ENCODE peak calls at places on chromosomes 7 and 10, in four cellular contexts. Q is K562, U is HL-60, W is GM12878. D is an unnamed sample.

GRCh38 chr10:4532467-4532866 is 293.5 kb upstream of the AKR1E2 start:
- DNase-seq in W (no peak), U (no peak), Q (no peak), D (no peak)

GRCh38 chr7:70072220-70072619 is 473.9 kb downstream of the AUTS2 start:
- DNase-seq in W (no peak), U (no peak), Q (no peak), D (no peak)

GRCh38 chr7:25985196-25985595 is 166.8 kb upstream of the NFE2L3 start:
- DNase-seq in W (no peak), U (no peak), Q (no peak), D (no peak)

GRCh38 chr7:155871211-155871610 is 58.9 kb upstream of the SHH start:
- DNase-seq in U (no peak), W (no peak), Q (no peak), D (no peak)

GRCh38 chr10:59702347-59702746 is 7.3 kb downstream of the SLC16A9 start:
- DNase-seq in Q (no peak), W (no peak), U (no peak), D (no peak)

GRCh38 chr7:2108501-2109250 is 124.1 kb downstream of the MAD1L1 start:
- DNase-seq in Q (no peak), U (no peak), W (no peak), D (no peak)

GRCh38 chr10:99431190-99431549 is 746 bp upstream of the GOT1 start:
- DNase-seq in W (no peak), U (peak; percentile 50), Q (peak; percentile 69), D (no peak)

GRCh38 chr7:96135241-96135640 is 186.7 kb downstream of the SLC25A13 start:
- DNase-seq in U (no peak), W (no peak), Q (no peak), D (no peak)

GRCh38 chr10:80453715-80454525 is at the start of gene TSPAN14:
- DNase-seq in Q (peak; percentile 88), U (no peak), W (no peak), D (peak; percentile 83)

GRCh38 chr7:17558558-17559332 is 260.3 kb downstream of the AHR start:
- DNase-seq in Q (no peak), U (no peak), W (no peak), D (no peak)

GRCh38 chr10:22655312-22655973 is 58.9 kb downstream of the PIP4K2A start:
- DNase-seq in W (no peak), Q (no peak), U (no peak), D (no peak)

GRCh38 chr7:100865372-100865911 is 1.7 kb upstream of the TRIP6 start:
- DNase-seq in W (no peak), U (no peak), Q (no peak), D (no peak)

GRCh38 chr10:69375307-69376151 is 41.2 kb downstream of the TACR2 start:
- DNase-seq in W (no peak), Q (no peak), U (no peak), D (no peak)

GRCh38 chr7:30503273-30504212 is 1.1 kb downstream of the GGCT start:
- DNase-seq in W (no peak), U (no peak), Q (no peak), D (no peak)

GRCh38 chr10:18607503-18607902 is 43.9 kb downstream of the NSUN6 start:
- DNase-seq in U (no peak), Q (peak; percentile 72), W (no peak), D (no peak)

GRCh38 chr7:37208528-37208927 is 240.1 kb downstream of the ELMO1 start:
- DNase-seq in U (no peak), W (peak; percentile 26), Q (peak; percentile 56), D (peak; percentile 24)

GRCh38 chr7:157269341-157270059 is 67.3 kb upstream of the DNAJB6 start:
- DNase-seq in U (no peak), W (no peak), Q (no peak), D (no peak)

GRCh38 chr7:94923412-94923811 is 16.0 kb downstream of the PPP1R9A start:
- DNase-seq in Q (no peak), U (no peak), W (no peak), D (no peak)

GRCh38 chr10:7610651-7611389 is 55.9 kb downstream of the ITIH5 start:
- DNase-seq in Q (no peak), U (no peak), W (no peak), D (no peak)

GRCh38 chr7:29217112-29217511 is 22.5 kb downstream of the CHN2 start:
- DNase-seq in Q (no peak), W (no peak), U (no peak), D (no peak)

GRCh38 chr10:69738071-69738470 is 63.6 kb upstream of the COL13A1 start:
- DNase-seq in Q (no peak), W (no peak), U (no peak), D (no peak)

GRCh38 chr10:132915411-132915810 is 27.0 kb downstream of the CFAP46 start:
- DNase-seq in U (no peak), W (no peak), Q (no peak), D (no peak)

GRCh38 chr7:16587785-16588184 is 57.8 kb downstream of the ANKMY2 start:
- DNase-seq in W (no peak), U (no peak), Q (no peak), D (no peak)

GRCh38 chr7:131111081-131111576 is 216.5 kb upstream of the MKLN1 start:
- DNase-seq in Q (peak; percentile 53), W (no peak), U (no peak), D (no peak)
- TF ChIP-seq SPI1 in Q (peak; percentile 99), W (peak; percentile 96), U (peak; percentile 98), D (peak; percentile 96)

GRCh38 chr7:128454808-128455555 is 696 bp upstream of the HILPDA start:
- DNase-seq in W (no peak), Q (peak; percentile 28), U (no peak), D (no peak)
- TF ChIP-seq SPI1 in W (no peak), Q (no peak), U (no peak), D (no peak)

GRCh38 chr7:105246195-105247078 is 142.3 kb downstream of the SRPK2 start:
- DNase-seq in Q (no peak), U (no peak), W (no peak), D (no peak)
- TF ChIP-seq SPI1 in Q (no peak), U (no peak), W (no peak), D (no peak)

GRCh38 chr10:24958701-24959392 is 6.4 kb upstream of the PRTFDC1 start:
- DNase-seq in U (no peak), W (no peak), Q (peak; percentile 78), D (no peak)
- TF ChIP-seq SPI1 in U (no peak), W (no peak), Q (no peak), D (no peak)

GRCh38 chr7:132939495-132939894 is 142.4 kb downstream of the CHCHD3 start:
- DNase-seq in Q (no peak), U (no peak), W (no peak), D (no peak)

GRCh38 chr7:132943645-132944044 is 138.2 kb downstream of the CHCHD3 start:
- DNase-seq in W (no peak), U (no peak), Q (no peak), D (no peak)

GRCh38 chr7:132942721-132943120 is 139.2 kb downstream of the CHCHD3 start:
- DNase-seq in W (no peak), Q (no peak), U (no peak), D (no peak)

GRCh38 chr7:132941905-132942304 is 140.0 kb downstream of the CHCHD3 start:
- DNase-seq in W (no peak), U (no peak), Q (no peak), D (no peak)

GRCh38 chr7:132941433-132941832 is 140.5 kb downstream of the CHCHD3 start:
- DNase-seq in W (no peak), U (no peak), Q (no peak), D (no peak)
- TF ChIP-seq SPI1 in W (peak; percentile 53), U (peak; percentile 98), Q (no peak), D (no peak)

DNA sequence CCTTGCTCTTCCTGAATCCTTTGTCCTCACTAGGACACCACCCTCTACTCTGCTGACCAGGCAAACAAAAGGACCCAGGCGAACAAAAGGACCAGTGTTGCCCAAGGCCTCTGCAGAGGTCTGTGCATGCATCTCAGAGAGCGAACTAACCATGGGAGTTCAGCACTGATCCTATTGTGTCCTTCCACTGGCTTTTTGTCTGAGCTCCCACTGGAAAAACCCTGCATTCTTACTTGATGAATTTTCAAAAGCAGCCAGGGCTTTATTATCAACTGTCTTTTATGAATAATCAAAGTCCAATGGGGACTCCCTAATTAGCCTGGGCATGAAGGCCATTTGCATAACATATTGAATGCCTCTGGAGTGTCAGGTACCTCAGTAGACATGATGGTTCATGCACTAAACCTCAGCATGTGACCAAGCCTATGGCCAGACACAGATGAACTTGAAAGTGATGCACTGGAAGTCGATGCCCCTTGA is 140.6 kb downstream of the KCNMA1 start:
- DNase-seq in Q (no peak), U (no peak), W (no peak), D (no peak)
- TF ChIP-seq SPI1 in Q (no peak), U (no peak), W (no peak), D (no peak)

DNA sequence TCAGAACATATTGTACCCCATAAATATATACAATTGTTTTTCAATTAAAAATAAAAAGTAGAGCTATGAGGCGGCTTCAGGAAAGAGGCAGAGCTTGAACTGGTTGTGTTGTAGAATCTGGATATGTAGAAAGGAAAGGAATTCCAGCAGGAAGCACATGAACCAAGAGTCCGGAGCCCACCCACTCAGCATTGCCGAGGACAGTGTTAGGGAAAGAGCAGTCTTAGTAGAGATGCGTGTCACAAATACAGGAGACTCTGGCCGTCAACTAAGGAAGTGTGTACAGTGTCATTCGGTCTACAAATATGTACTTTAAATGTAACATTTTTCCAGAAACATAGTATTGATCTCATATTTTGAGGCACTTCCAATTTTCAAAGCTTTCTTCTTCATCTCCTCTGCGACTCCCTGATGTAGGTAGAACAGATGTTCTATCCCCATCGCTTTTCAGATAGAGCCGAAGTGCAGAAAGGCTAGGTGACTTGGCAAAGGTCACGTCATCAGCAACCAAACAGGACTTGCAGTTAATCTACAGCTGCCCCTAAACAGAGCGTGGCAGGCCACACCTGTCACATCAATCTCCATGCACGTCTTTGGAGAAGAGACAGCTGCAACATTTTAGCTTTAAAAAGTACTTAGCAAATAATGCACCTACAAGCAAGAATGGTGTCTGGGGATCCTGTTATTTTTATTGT is 25.3 kb upstream of the GJD4 start:
- DNase-seq in U (no peak), Q (no peak), W (no peak), D (no peak)
- TF ChIP-seq SPI1 in U (no peak), Q (no peak), W (no peak), D (no peak)

D was measured in GM12891.